ENCODE peak calls at places on chromosome 18, in eight cellular contexts. H is stomach, J is endodermal cell, Z is fibroblast of lung, I is lower lobe of right lung, X is fibroblast of mammary gland, C is astrocyte, R is brain microvascular endothelial cell. K is an unnamed sample.

GRCh38 chr18:58491113-58491696 is 137.7 kb downstream of the ALPK2 start:
- DNase-seq in H (no peak), J (no peak), Z (no peak), I (no peak), X (no peak), C (no peak), R (no peak), K (no peak)

GRCh38 chr18:76658627-76659026 is 163.6 kb upstream of the ZNF516 start:
- DNase-seq in H (no peak), J (peak; percentile 88), Z (peak; percentile 9), I (no peak), X (no peak), C (no peak), R (no peak), K (no peak)

GRCh38 chr18:76592981-76593381 is 97.9 kb upstream of the ZNF516 start:
- DNase-seq in H (no peak), J (peak; percentile 62), Z (no peak), I (no peak), X (no peak), C (no peak), R (no peak), K (no peak)

GRCh38 chr18:22999212-22999611 is 66.1 kb downstream of the RBBP8 start:
- DNase-seq in H (no peak), J (no peak), Z (peak; percentile 79), I (no peak), X (peak; percentile 2), C (peak; percentile 71), R (peak; percentile 64), K (peak; percentile 33)

GRCh38 chr18:63150942-63151421 is 168.6 kb downstream of the BCL2 start:
- DNase-seq in H (no peak), J (no peak), Z (no peak), I (no peak), X (no peak), C (no peak), R (no peak), K (no peak)

GRCh38 chr18:750456-750855 is 38.0 kb upstream of the ENOSF1 start:
- DNase-seq in H (no peak), J (no peak), Z (no peak), I (no peak), X (no peak), C (no peak), R (no peak), K (no peak)

GRCh38 chr18:53796042-53796729 is 428.3 kb downstream of the MBD2 start:
- DNase-seq in H (no peak), J (no peak), Z (peak; percentile 91), I (no peak), X (peak; percentile 97), C (peak; percentile 91), R (peak; percentile 84), K (peak; percentile 90)

GRCh38 chr18:60064271-60064670 is 164.5 kb downstream of the PMAIP1 start:
- DNase-seq in H (no peak), J (no peak), Z (peak; percentile 31), I (no peak), X (peak; percentile 51), C (peak; percentile 15), R (no peak), K (no peak)

GRCh38 chr18:9673296-9674251 is 34.5 kb upstream of the RAB31 start:
- DNase-seq in H (peak; percentile 74), J (peak; percentile 69), Z (peak; percentile 61), I (peak; percentile 75), X (peak; percentile 81), C (peak; percentile 50), R (peak; percentile 23), K (peak; percentile 89)

GRCh38 chr18:48667276-48668254 is 128.7 kb downstream of the CTIF start:
- DNase-seq in H (no peak), J (peak; percentile 85), Z (peak; percentile 43), I (no peak), X (no peak), C (peak; percentile 23), R (no peak), K (no peak)

GRCh38 chr18:33440384-33441043 is at the start of gene CCDC178:
- DNase-seq in H (peak; percentile 40), J (peak; percentile 89), Z (peak; percentile 49), I (no peak), X (no peak), C (peak; percentile 18), R (peak; percentile 5), K (no peak)

GRCh38 chr18:61435064-61435652 is 101.9 kb downstream of the CDH20 start:
- DNase-seq in H (no peak), J (peak; percentile 55), Z (peak; percentile 1), I (no peak), X (peak; percentile 19), C (no peak), R (peak; percentile 11), K (peak; percentile 8)

GRCh38 chr18:73826098-73826497 is 321.5 kb downstream of the FBXO15 start:
- DNase-seq in H (no peak), J (no peak), Z (no peak), I (no peak), X (peak; percentile 62), C (no peak), R (no peak), K (peak; percentile 41)

GRCh38 chr18:50659091-50660003 is 99.5 kb downstream of the MAPK4 start:
- DNase-seq in H (no peak), J (peak; percentile 53), Z (peak; percentile 7), I (no peak), X (peak; percentile 46), C (no peak), R (peak; percentile 59), K (no peak)
- TF ChIP-seq CTCF in H (no peak), J (no peak), Z (no peak), I (no peak), X (no peak), C (no peak), R (no peak), K (no peak)

GRCh38 chr18:10724666-10725065 is 198.8 kb downstream of the NAPG start:
- DNase-seq in H (no peak), J (no peak), Z (no peak), I (no peak), X (no peak), C (no peak), R (no peak), K (no peak)

GRCh38 chr18:10727477-10727876 is 201.7 kb downstream of the NAPG start:
- DNase-seq in H (no peak), J (no peak), Z (no peak), I (no peak), X (peak; percentile 5), C (no peak), R (no peak), K (peak; percentile 13)

DNA sequence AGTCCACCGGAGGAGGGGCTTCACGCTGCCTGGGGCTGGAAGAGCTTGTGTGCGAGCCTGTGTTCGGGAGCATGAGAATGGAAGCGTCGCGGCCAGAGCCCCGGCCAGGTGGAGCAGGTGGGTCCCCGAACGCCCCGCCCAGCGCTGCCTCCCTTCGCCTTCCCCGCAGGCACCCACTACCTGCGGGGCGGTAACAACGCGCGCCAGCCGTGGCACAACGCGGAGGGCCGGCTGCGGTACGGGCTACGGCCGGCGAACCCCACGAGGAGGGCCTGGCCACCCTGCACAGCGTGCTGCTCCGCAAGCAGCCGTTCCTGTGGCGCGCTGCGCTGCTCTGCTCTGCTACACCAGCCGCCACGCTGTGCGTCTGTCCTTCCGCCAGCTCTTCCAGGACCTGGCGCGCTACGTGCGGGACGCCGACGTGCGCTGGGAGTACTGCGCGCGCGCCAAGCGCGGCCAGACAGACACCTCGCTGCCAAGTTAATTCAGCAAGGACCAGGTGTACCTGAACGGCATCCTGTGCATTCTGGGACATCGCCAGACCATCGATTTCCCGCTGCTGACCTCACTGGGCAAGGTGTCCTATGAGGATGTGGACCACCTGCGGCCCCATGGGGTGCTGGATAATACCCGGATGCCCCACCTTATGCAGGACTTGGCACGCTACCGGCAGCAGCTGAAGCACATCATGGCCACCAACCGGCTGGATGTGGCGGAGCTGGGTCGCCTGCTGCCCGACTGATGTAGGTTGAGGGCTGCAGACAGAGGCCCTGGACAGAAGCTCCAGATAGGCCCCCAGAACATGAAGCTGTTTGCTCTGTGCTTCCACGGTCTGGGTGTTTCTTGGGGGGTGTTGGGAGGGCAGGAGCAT is 200.6 kb downstream of the NAPG start:
- DNase-seq in H (no peak), J (no peak), Z (no peak), I (no peak), X (no peak), C (no peak), R (no peak), K (no peak)
- H3K4me3 ChIP-seq in H (no peak overlapping the region), J (no peak overlapping the region), Z (no peak overlapping the region), I (peak overlapping the region; percentile 14), X (no peak overlapping the region), C (no peak overlapping the region), R (no peak overlapping the region), K (no peak overlapping the region)

GRCh38 chr18:7793100-7793499 is 226.0 kb downstream of the PTPRM start:
- DNase-seq in H (no peak), J (no peak), Z (no peak), I (no peak), X (no peak), C (no peak), R (no peak), K (no peak)

GRCh38 chr18:7784171-7784570 is 217.1 kb downstream of the PTPRM start:
- DNase-seq in H (no peak), J (no peak), Z (peak; percentile 21), I (no peak), X (no peak), C (no peak), R (no peak), K (no peak)

GRCh38 chr18:7789853-7790552 is 222.9 kb downstream of the PTPRM start:
- DNase-seq in H (peak; percentile 33), J (peak; percentile 83), Z (peak; percentile 31), I (no peak), X (peak; percentile 63), C (peak; percentile 17), R (no peak), K (peak; percentile 43)
- TF ChIP-seq CTCF in H (peak; percentile 43), J (peak; percentile 77), Z (peak; percentile 59), I (peak; percentile 47), X (peak; percentile 61), C (peak; percentile 58), R (peak; percentile 67), K (peak; percentile 65)

GRCh38 chr18:13418013-13418710 is 199.6 kb downstream of the LDLRAD4 start:
- DNase-seq in H (no peak), J (no peak), Z (no peak), I (no peak), X (no peak), C (no peak), R (no peak), K (no peak)

GRCh38 chr18:13416208-13416607 is 197.6 kb downstream of the LDLRAD4 start:
- DNase-seq in H (no peak), J (no peak), Z (peak; percentile 9), I (no peak), X (no peak), C (no peak), R (no peak), K (no peak)

GRCh38 chr18:13414542-13414941 is 196.0 kb downstream of the LDLRAD4 start:
- DNase-seq in H (no peak), J (no peak), Z (no peak), I (no peak), X (no peak), C (no peak), R (no peak), K (no peak)

GRCh38 chr18:13415736-13416135 is 197.2 kb downstream of the LDLRAD4 start:
- DNase-seq in H (no peak), J (no peak), Z (no peak), I (no peak), X (no peak), C (no peak), R (no peak), K (no peak)

DNA sequence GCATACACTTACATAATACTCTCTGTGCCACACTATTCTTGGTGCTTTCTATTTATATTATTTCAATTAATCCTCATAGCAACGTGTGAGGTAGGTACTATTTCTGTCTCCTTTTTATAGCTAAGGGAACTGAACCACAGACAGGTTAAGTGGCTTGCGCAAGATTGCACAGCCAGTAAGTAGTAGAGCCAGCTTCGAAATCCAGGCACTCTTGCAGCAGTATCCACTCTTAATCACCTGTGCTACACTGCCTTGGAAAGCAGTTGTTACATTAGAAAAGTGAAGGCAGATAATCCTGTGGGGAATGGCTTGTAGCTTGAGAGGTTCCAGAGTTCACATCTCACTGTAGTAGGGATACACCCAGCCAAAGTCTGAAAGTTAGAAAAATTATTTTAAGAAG is 198.3 kb downstream of the LDLRAD4 start:
- DNase-seq in H (no peak), J (no peak), Z (no peak), I (no peak), X (no peak), C (no peak), R (no peak), K (no peak)
- H3K4me3 ChIP-seq in H (no peak overlapping the region), J (no peak overlapping the region), Z (no peak overlapping the region), I (no peak overlapping the region), X (no peak overlapping the region), C (no peak overlapping the region), R (no peak overlapping the region), K (no peak overlapping the region)

K was measured in AG10803.